ENCODE peak calls at places on chromosomes 3 and 15, in ten cellular contexts. F is adrenal gland, J is colonic mucosa, W is HCT116, L is HFF-Myc, A is tibial nerve, C is foreskin fibroblast, V is brain microvascular endothelial cell, Y is psoas muscle, D is cardiac muscle cell. H is an unnamed sample.

GRCh38 chr15:44656913-44657312 is 6.5 kb downstream of the SPG11 start:
- DNase-seq in F (no peak), J (no peak), W (no peak), L (no peak), A (no peak), C (no peak), V (no peak), Y (no peak), D (no peak), H (no peak)

GRCh38 chr15:97909291-97909891 is 51.1 kb upstream of the ARRDC4 start:
- DNase-seq in F (peak; percentile 63), J (peak; percentile 77), W (peak; percentile 39), L (peak; percentile 54), A (peak; percentile 59), C (peak; percentile 43), V (peak; percentile 50), Y (peak; percentile 78), D (peak; percentile 79), H (peak; percentile 8)

GRCh38 chr3:197450295-197450694 is 105.5 kb downstream of the BDH1 start:
- DNase-seq in F (no peak), J (no peak), W (no peak), L (no peak), A (no peak), C (no peak), V (no peak), Y (no peak), D (no peak), H (no peak)

GRCh38 chr3:102290241-102290640 is 144.6 kb upstream of the ZPLD1 start:
- DNase-seq in F (no peak), J (no peak), W (no peak), L (no peak), A (no peak), C (no peak), V (no peak), Y (no peak), D (no peak), H (no peak)

GRCh38 chr3:149442845-149443544 is 31.5 kb upstream of the TM4SF4 start:
- DNase-seq in F (no peak), J (no peak), W (peak; percentile 4), L (peak; percentile 38), A (no peak), C (peak; percentile 85), V (peak; percentile 85), Y (no peak), D (no peak), H (peak; percentile 77)

GRCh38 chr3:129579991-129580390 is 26.5 kb downstream of the PLXND1 start:
- DNase-seq in F (no peak), J (no peak), W (no peak), L (no peak), A (no peak), C (no peak), V (no peak), Y (no peak), D (no peak), H (no peak)

GRCh38 chr3:5784656-5785055 is 597.1 kb downstream of the EDEM1 start:
- DNase-seq in F (no peak), J (no peak), W (no peak), L (no peak), A (no peak), C (no peak), V (no peak), Y (no peak), D (no peak), H (peak; percentile 9)

GRCh38 chr15:88794001-88794400 is 9.2 kb upstream of the ACAN start:
- DNase-seq in F (no peak), J (no peak), W (no peak), L (no peak), A (no peak), C (no peak), V (no peak), Y (no peak), D (no peak), H (no peak)

GRCh38 chr15:93997071-93997658 is 234.2 kb upstream of the MCTP2 start:
- DNase-seq in F (no peak), J (no peak), W (peak; percentile 7), L (no peak), A (peak; percentile 74), C (no peak), V (peak; percentile 23), Y (no peak), D (peak; percentile 34), H (no peak)

GRCh38 chr3:115602194-115602593 is 21.1 kb upstream of the GAP43 start:
- DNase-seq in F (no peak), J (no peak), W (no peak), L (no peak), A (no peak), C (no peak), V (no peak), Y (no peak), D (no peak), H (no peak)

GRCh38 chr15:40909662-40910625 is 15.7 kb downstream of the VPS18 start:
- DNase-seq in F (peak; percentile 88), J (no peak), W (no peak), L (peak; percentile 70), A (no peak), C (peak; percentile 65), V (no peak), Y (peak; percentile 89), D (no peak), H (no peak)

GRCh38 chr15:61820212-61820611 is 240.0 kb downstream of the VPS13C start:
- DNase-seq in F (no peak), J (no peak), W (no peak), L (no peak), A (no peak), C (no peak), V (no peak), Y (no peak), D (no peak), H (no peak)

GRCh38 chr3:189311521-189311920 is 139.8 kb downstream of the TPRG1 start:
- DNase-seq in F (no peak), J (no peak), W (no peak), L (no peak), A (no peak), C (no peak), V (no peak), Y (no peak), D (no peak), H (no peak)

GRCh38 chr15:83659011-83659811 is 5.3 kb downstream of the ADAMTSL3 start:
- DNase-seq in F (peak; percentile 22), J (no peak), W (no peak), L (no peak), A (peak; percentile 78), C (no peak), V (no peak), Y (peak; percentile 74), D (no peak), H (no peak)

DNA sequence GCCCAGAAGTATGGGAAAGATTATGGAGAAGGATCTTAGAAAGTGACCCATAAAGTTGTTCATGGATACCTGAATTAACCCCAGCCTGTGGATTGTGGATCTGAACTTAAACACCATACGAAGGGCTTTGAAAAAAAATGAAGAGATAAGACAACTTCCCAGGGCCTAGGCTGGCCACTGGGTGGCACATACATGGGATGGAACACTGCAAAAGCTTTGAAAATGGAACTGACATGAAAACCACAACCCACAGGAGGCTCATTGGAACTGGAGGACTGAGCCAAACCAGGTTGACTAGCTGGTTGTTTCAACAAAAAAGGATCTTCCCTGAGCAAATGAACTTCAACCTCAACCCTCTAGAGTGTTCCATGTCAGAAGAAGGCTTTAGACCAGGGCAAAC is 34.5 kb downstream of the FMN1 start:
- DNase-seq in F (no peak), J (no peak), W (no peak), L (no peak), A (no peak), C (no peak), V (no peak), Y (no peak), D (no peak), H (no peak)
- TF ChIP-seq CTCF in F (no peak), J (no peak), W (no peak), L (no peak), A (no peak), C (no peak), V (peak; percentile 50), Y (peak; percentile 33), D (no peak), H (peak; percentile 11)

GRCh38 chr3:30747771-30748281 is 141.4 kb downstream of the TGFBR2 start:
- DNase-seq in F (no peak), J (no peak), W (peak; percentile 49), L (peak; percentile 22), A (peak; percentile 24), C (peak; percentile 30), V (peak; percentile 80), Y (no peak), D (peak; percentile 36), H (no peak)
- TF ChIP-seq CTCF in F (peak; percentile 29), J (peak; percentile 35), W (peak; percentile 64), L (peak; percentile 54), A (peak; percentile 75), C (peak; percentile 59), V (peak; percentile 69), Y (peak; percentile 38), D (peak; percentile 53), H (peak; percentile 52)

GRCh38 chr3:183981990-183982658 is 35.6 kb downstream of the ABCC5 start:
- DNase-seq in F (no peak), J (no peak), W (no peak), L (no peak), A (no peak), C (no peak), V (no peak), Y (no peak), D (no peak), H (no peak)
- TF ChIP-seq CTCF in F (no peak), J (no peak), W (no peak), L (no peak), A (no peak), C (no peak), V (no peak), Y (no peak), D (no peak), H (no peak)

GRCh38 chr3:139457066-139457465 is 19.2 kb downstream of the RBP2 start:
- DNase-seq in F (no peak), J (no peak), W (no peak), L (no peak), A (no peak), C (no peak), V (no peak), Y (no peak), D (no peak), H (no peak)

GRCh38 chr3:139458348-139458747 is 18.0 kb downstream of the RBP2 start:
- DNase-seq in F (no peak), J (no peak), W (no peak), L (no peak), A (no peak), C (no peak), V (no peak), Y (no peak), D (no peak), H (no peak)

GRCh38 chr3:139460096-139460495 is 16.2 kb downstream of the RBP2 start:
- DNase-seq in F (no peak), J (no peak), W (no peak), L (no peak), A (no peak), C (no peak), V (no peak), Y (no peak), D (no peak), H (no peak)

GRCh38 chr3:139456391-139456790 is 19.9 kb downstream of the RBP2 start:
- DNase-seq in F (no peak), J (no peak), W (no peak), L (no peak), A (no peak), C (no peak), V (no peak), Y (no peak), D (no peak), H (no peak)

DNA sequence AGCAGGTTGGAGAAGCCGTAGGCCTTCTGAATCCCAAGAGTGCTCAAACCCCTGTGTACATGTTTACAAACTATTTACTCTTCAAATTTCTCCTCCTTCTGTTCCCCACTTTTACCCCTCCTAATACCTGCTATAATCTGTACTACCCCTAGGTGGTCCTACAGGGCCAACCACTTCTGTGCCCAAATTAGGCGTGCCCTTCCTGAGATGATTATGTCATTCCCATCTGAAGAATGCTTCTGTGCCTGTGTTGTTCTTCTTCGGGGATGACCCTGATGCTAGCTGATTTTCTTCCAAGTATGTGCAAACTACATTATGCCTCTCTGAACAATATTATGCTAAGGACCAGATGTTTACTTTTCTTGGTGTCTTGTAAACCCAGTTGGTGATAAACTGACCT is 20.5 kb downstream of the RBP2 start:
- DNase-seq in F (no peak), J (no peak), W (no peak), L (no peak), A (no peak), C (no peak), V (no peak), Y (no peak), D (no peak), H (no peak)
- TF ChIP-seq CTCF in F (no peak), J (no peak), W (no peak), L (peak; percentile 15), A (no peak), C (no peak), V (peak; percentile 13), Y (no peak), D (no peak), H (no peak)

H was measured in retinal pigment epithelial cell.